ENCODE peak calls at places on chromosomes 6 and 20, in nine cellular contexts. J is A549; E is neural crest cell; D is IMR-90; H is fibroblast of the conjunctiva; R is NCI-H1105 treated with DMSO at 0.1 percent for 48 hours; W is activated CD8-positive, alpha-beta memory T cell treated with anti-CD3 and anti-CD28 coated beads for 1 hour; Y is substantia nigra; V is stimulated activated CD4-positive, alpha-beta T cell treated with anti-CD3 and anti-CD28 coated beads, Interleukin-1b, Interleukin-23, amount 100 ng/mL, for 1 hour. X is an unnamed sample.

GRCh38 chr6:166955865-166956443 is 396 bp downstream of the RNASET2 start:
- DNase-seq in J (peak; percentile 6), E (no peak), D (peak; percentile 15), H (no peak), R (peak; percentile 66), W (no peak), Y (no peak), V (no peak), X (no peak)

GRCh38 chr6:80182291-80182690 is 75.8 kb downstream of the BCKDHB start:
- DNase-seq in J (no peak), E (no peak), D (peak; percentile 81), H (peak; percentile 3), R (no peak), W (no peak), Y (no peak), V (no peak), X (no peak)

GRCh38 chr6:166625356-166625755 is 1.7 kb downstream of the RPS6KA2 start:
- DNase-seq in J (no peak), E (no peak), D (peak; percentile 74), H (no peak), R (no peak), W (no peak), Y (no peak), V (no peak), X (no peak)

GRCh38 chr6:149919834-149920225 is 3.1 kb downstream of the RAET1G start:
- DNase-seq in J (no peak), E (no peak), D (no peak), H (no peak), R (no peak), W (no peak), Y (no peak), V (no peak), X (no peak)

GRCh38 chr6:19841181-19841580 is 4.0 kb downstream of the ID4 start:
- DNase-seq in J (no peak), E (no peak), D (no peak), H (no peak), R (peak; percentile 61), W (no peak), Y (no peak), V (no peak), X (no peak)

GRCh38 chr6:152267967-152268845 is 369.0 kb downstream of the SYNE1 start:
- DNase-seq in J (peak; percentile 3), E (no peak), D (no peak), H (no peak), R (peak; percentile 17), W (no peak), Y (no peak), V (no peak), X (no peak)

GRCh38 chr6:137661601-137662000 is 167.4 kb upstream of the OLIG3 start:
- DNase-seq in J (no peak), E (no peak), D (peak; percentile 26), H (no peak), R (no peak), W (peak; percentile 37), Y (no peak), V (no peak), X (no peak)

GRCh38 chr6:144767066-144767465 is 481.9 kb downstream of the UTRN start:
- DNase-seq in J (no peak), E (no peak), D (no peak), H (no peak), R (no peak), W (no peak), Y (no peak), V (no peak), X (no peak)

GRCh38 chr6:125781307-125781868 is 9.4 kb upstream of the NCOA7 start:
- DNase-seq in J (no peak), E (no peak), D (peak; percentile 47), H (no peak), R (peak; percentile 71), W (no peak), Y (no peak), V (no peak), X (no peak)

GRCh38 chr20:62860924-62861691 is 514 bp downstream of the TCFL5 start:
- DNase-seq in J (no peak), E (no peak), D (no peak), H (no peak), R (peak; percentile 11), W (peak; percentile 19), Y (no peak), V (no peak), X (no peak)

GRCh38 chr6:45845546-45845945 is 170.1 kb downstream of the CLIC5 start:
- DNase-seq in J (no peak), E (no peak), D (no peak), H (peak; percentile 41), R (no peak), W (no peak), Y (no peak), V (no peak), X (no peak)

GRCh38 chr20:56924976-56925695 is 296.0 kb downstream of the TFAP2C start:
- DNase-seq in J (peak; percentile 11), E (peak; percentile 94), D (no peak), H (no peak), R (no peak), W (no peak), Y (no peak), V (no peak), X (peak; percentile 35)

GRCh38 chr6:121884056-121884455 is 448.6 kb downstream of the GJA1 start:
- DNase-seq in J (no peak), E (no peak), D (no peak), H (no peak), R (no peak), W (no peak), Y (no peak), V (no peak), X (no peak)

GRCh38 chr6:158793432-158793831 is 25.7 kb downstream of the EZR start:
- DNase-seq in J (peak; percentile 47), E (no peak), D (peak; percentile 65), H (peak; percentile 24), R (no peak), W (no peak), Y (no peak), V (no peak), X (no peak)